ENCODE peak calls at places on chromosomes 5 and 9, in four cellular contexts. U is neural progenitor cell, W is K562, K is esophagus squamous epithelium. T is an unnamed sample. For H3K4me1, the result is how much of the 10 kb centered on the place peaks cover.

GRCh38 chr5:4375640-4376039 is 764.5 kb upstream of the ADAMTS16 start:
- DNase-seq in W (no peak), U (no peak), K (no peak), T (no peak)

GRCh38 chr5:172821340-172821985 is 12.6 kb upstream of the ERGIC1 start:
- DNase-seq in K (no peak), W (no peak), U (no peak), T (no peak)

GRCh38 chr5:150945947-150946346 is 41.2 kb upstream of the ZNF300 start:
- DNase-seq in W (no peak), K (no peak), U (no peak), T (peak)

GRCh38 chr5:169701910-169702451 is 64.9 kb downstream of the DOCK2 start:
- DNase-seq in K (no peak), U (peak), W (no peak), T (no peak)

GRCh38 chr5:40736103-40736875 is 19.5 kb downstream of the TTC33 start:
- DNase-seq in K (no peak), U (peak), W (peak), T (no peak)

GRCh38 chr5:73564644-73565165 is 734 bp downstream of the ANKRA2 start:
- DNase-seq in K (no peak), W (no peak), U (no peak), T (peak)

GRCh38 chr9:36163049-36163839 is 5.9 kb upstream of the CCIN start:
- DNase-seq in U (peak), W (no peak), K (no peak), T (peak)

GRCh38 chr9:21160178-21160577 is 6.3 kb downstream of the IFNA21 start:
- DNase-seq in K (no peak), U (peak), W (no peak), T (no peak)

GRCh38 chr5:15450949-15451348 is 49.0 kb upstream of the FBXL7 start:
- DNase-seq in W (no peak), K (no peak), U (no peak), T (no peak)

GRCh38 chr5:96807099-96807654 is 568 bp downstream of the ERAP1 start:
- DNase-seq in W (peak), K (peak), U (peak), T (peak)

GRCh38 chr5:66307647-66308257 is 163.7 kb downstream of the SREK1 start:
- DNase-seq in U (peak), W (peak), K (no peak), T (no peak)

GRCh38 chr5:140251527-140251973 is 51.4 kb downstream of the PFDN1 start:
- DNase-seq in K (no peak), U (no peak), W (no peak), T (no peak)

GRCh38 chr9:131310833-131311554 is 21.5 kb downstream of the PLPP7 start:
- DNase-seq in K (no peak), U (peak), W (no peak), T (no peak)

GRCh38 chr9:76605271-76605670 is 146.3 kb downstream of the GCNT1 start:
- DNase-seq in U (no peak), K (no peak), W (no peak), T (no peak)

GRCh38 chr5:158174918-158175663 is 316.1 kb upstream of the CLINT1 start:
- DNase-seq in U (peak), K (no peak), W (peak), T (peak)

GRCh38 chr9:131111854-131112311 is 13.5 kb upstream of the NUP214 start:
- DNase-seq in W (no peak), U (peak), K (no peak), T (no peak)

GRCh38 chr5:157566902-157567489 is 8.6 kb downstream of the ADAM19 start:
- DNase-seq in U (no peak), W (no peak), K (no peak), T (no peak)

GRCh38 chr5:172768573-172769323 is 2.2 kb downstream of the DUSP1 start:
- DNase-seq in U (no peak), W (no peak), K (no peak), T (peak)

GRCh38 chr9:137764171-137764671 is 113.4 kb upstream of the CACNA1B start:
- DNase-seq in W (no peak), U (no peak), K (no peak), T (no peak)

GRCh38 chr5:154356256-154356655 is 89.5 kb upstream of the SAP30L start:
- DNase-seq in W (no peak), U (no peak), K (no peak), T (no peak)

GRCh38 chr5:179308563-179309382 is 36.5 kb downstream of the ADAMTS2 start:
- DNase-seq in K (no peak), W (no peak), U (no peak), T (no peak)

GRCh38 chr5:150227606-150228273 is 37.9 kb downstream of the SLC6A7 start:
- DNase-seq in W (no peak), K (no peak), U (no peak), T (no peak)

GRCh38 chr5:100430268-100430900 is 104.8 kb upstream of the FAM174A start:
- DNase-seq in U (peak), W (peak), K (no peak), T (peak)

GRCh38 chr9:5186416-5187169 is 1.2 kb upstream of the INSL6 start:
- DNase-seq in W (peak), K (no peak), U (peak), T (peak)
- H3K4me3 ChIP-seq in W (no peak), K (no peak), U (no peak), T (no peak)

GRCh38 chr5:37875051-37875787 is 35.4 kb upstream of the GDNF start:
- DNase-seq in W (no peak), U (no peak), K (no peak), T (no peak)
- TF ChIP-seq CTCF in W (no peak), U (no peak), K (no peak), T (no peak)

GRCh38 chr9:71119746-71120145 is 1.7 kb downstream of the TRPM3 start:
- DNase-seq in W (no peak), U (peak), K (no peak), T (no peak)
- H3K4me1 ChIP-seq in W (under half), U (half or more), K (under half), T (under half)

GRCh38 chr5:123089572-123089970 is 530 bp downstream of the PRDM6 start:
- DNase-seq in U (peak), W (no peak), K (no peak), T (peak)
- H3K4me3 ChIP-seq in U (peak), W (no peak), K (peak), T (peak)